ENCODE peak calls at places on chromosomes 3 and 15, in four cellular contexts. V is H9, I is uterus, S is PC-3. E is an unnamed sample.

GRCh38 chr15:63112871-63113270 is 8.8 kb upstream of the LACTB start:
- DNase-seq in V (no peak), I (no peak), S (no peak), E (no peak)

GRCh38 chr15:81385110-81386076 is 11.4 kb upstream of the TMC3 start:
- DNase-seq in V (no peak), I (no peak), S (no peak), E (no peak)

GRCh38 chr15:62369454-62369853 is 204.4 kb upstream of the C2CD4B start:
- DNase-seq in V (no peak), I (no peak), S (no peak), E (no peak)

GRCh38 chr3:128787256-128788253 is 61.6 kb downstream of the RAB7A start:
- DNase-seq in V (peak), I (no peak), S (peak), E (peak)

GRCh38 chr3:110413807-110414748 is 657.5 kb upstream of the NECTIN3 start:
- DNase-seq in V (no peak), I (no peak), S (peak), E (peak)

GRCh38 chr3:52277071-52277964 is 1.1 kb downstream of the WDR82 start:
- DNase-seq in V (peak), I (peak), S (peak), E (peak)

GRCh38 chr15:43792761-43793493 is 807 bp downstream of the SERF2 start:
- DNase-seq in V (no peak), I (no peak), S (peak), E (peak)

GRCh38 chr15:51688863-51689262 is 7.6 kb downstream of the SCG3 start:
- DNase-seq in V (no peak), I (no peak), S (no peak), E (no peak)

GRCh38 chr3:172808969-172809546 is 58.5 kb downstream of the ECT2 start:
- DNase-seq in V (no peak), I (no peak), S (peak), E (peak)
- TF ChIP-seq CTCF in V (peak), I (no peak), S (peak), E (no peak)

DNA sequence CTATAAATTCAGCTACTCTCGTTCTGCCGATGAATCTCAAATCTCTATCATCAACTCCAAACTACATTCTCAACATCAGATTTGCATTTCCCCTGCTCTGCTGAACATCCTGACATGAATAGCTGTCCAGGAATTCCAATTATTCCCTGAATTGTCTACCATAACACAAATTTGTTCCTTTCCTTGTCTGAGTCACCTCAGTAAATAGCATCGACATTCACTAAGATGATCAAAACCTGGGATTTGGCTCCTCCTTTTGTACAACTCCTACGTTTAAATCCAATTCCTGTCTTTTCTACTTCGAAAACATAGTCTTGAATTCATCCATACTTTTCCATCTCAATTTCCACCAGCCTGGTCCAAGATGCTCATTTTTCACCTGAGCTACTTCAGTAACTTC is 107.0 kb downstream of the GREM1 start:
- DNase-seq in V (no peak), I (no peak), S (peak), E (peak)
- TF ChIP-seq CTCF in V (no peak), I (no peak), S (peak), E (no peak)

GRCh38 chr15:78872155-78872971 is at the start of gene MORF4L1:
- DNase-seq in V (peak), I (peak), S (peak), E (peak)
- TF ChIP-seq CTCF in V (no peak), I (no peak), S (no peak), E (no peak)

GRCh38 chr15:29692527-29692926 is 129.7 kb downstream of the TJP1 start:
- DNase-seq in V (no peak), I (no peak), S (no peak), E (no peak)

GRCh38 chr15:29698030-29698701 is 124.1 kb downstream of the TJP1 start:
- DNase-seq in V (no peak), I (no peak), S (peak), E (peak)

GRCh38 chr15:29696950-29697738 is 125.1 kb downstream of the TJP1 start:
- DNase-seq in V (no peak), I (no peak), S (no peak), E (no peak)

GRCh38 chr15:29693225-29693624 is 129.0 kb downstream of the TJP1 start:
- DNase-seq in V (no peak), I (no peak), S (peak), E (no peak)

DNA sequence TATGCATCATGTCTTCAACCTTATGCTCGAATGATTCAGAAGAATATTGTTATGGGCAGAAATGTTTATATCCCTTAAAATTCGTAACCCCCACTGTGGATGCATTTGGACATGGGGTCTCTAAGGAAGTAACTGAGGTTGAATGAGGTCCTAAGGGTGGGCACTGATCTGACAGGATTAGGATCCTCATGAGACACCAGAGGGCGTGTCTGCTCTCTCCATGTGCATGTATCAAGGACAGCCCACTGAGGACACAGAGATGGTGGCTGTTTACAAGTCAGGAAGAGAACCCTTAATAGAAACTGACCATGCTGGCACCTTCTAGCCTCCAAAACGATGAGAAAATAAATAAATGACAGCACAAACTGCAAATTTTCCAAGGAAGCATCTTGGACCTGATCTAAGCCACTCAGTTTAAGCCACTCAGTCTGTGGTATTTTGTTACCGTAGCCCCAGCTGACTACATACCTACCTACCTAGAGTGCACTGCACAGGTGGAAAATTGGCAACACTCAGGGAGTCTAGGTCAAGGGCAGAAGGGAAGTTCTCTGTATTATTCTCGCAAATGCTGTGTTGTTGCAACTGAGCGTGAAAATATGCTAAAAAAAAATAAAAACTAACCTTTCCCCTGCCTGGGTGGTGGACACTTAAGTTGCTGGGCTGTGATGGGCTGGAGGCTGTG is 126.6 kb downstream of the TJP1 start:
- DNase-seq in V (no peak), I (no peak), S (peak), E (no peak)
- TF ChIP-seq CTCF in V (peak), I (no peak), S (peak), E (no peak)

GRCh38 chr15:94576889-94577533 is 345.6 kb downstream of the MCTP2 start:
- DNase-seq in V (peak), I (no peak), S (peak), E (peak)
- TF ChIP-seq CTCF in V (peak), I (peak), S (peak), E (peak)

GRCh38 chr3:41418961-41419691 is 219.8 kb downstream of the CTNNB1 start:
- DNase-seq in V (peak), I (no peak), S (peak), E (peak)
- TF ChIP-seq CTCF in V (peak), I (no peak), S (peak), E (no peak)

GRCh38 chr3:14577897-14578296 is 37.8 kb upstream of the GRIP2 start:
- DNase-seq in V (no peak), I (no peak), S (peak), E (no peak)
- TF ChIP-seq CTCF in V (peak), I (no peak), S (peak), E (no peak)

E was measured in MCF 10A.